ENCODE peak calls at places on chromosomes 6 and 20, in nine cellular contexts. A is activated CD8-positive, alpha-beta memory T cell treated with anti-CD3 and anti-CD28 coated beads, Interleukin-2, amount 10 ng/mL, durations not matched to agents 7 days and 5 days; U is activated CD8-positive, alpha-beta T cell treated with anti-CD3 and anti-CD28 coated beads for 36 hours; H is left cardiac atrium; S is CD8-positive, alpha-beta T cell; O is upper lobe of left lung; D is psoas muscle; G is activated T-cell treated with anti-CD3 and anti-CD28 coated beads, Interleukin-2, amount 50 U/mL, for 4 hours; I is left lung. B is an unnamed sample.

GRCh38 chr6:21800330-21800729 is 206.8 kb downstream of the SOX4 start:
- ATAC-seq in A (no peak), U (no peak), H (no peak), S (no peak), O (no peak), D (no peak), G (no peak), I (no peak), B (no peak)

GRCh38 chr6:167350322-167350721 is 25.4 kb downstream of the TTLL2 start:
- ATAC-seq in A (no peak), U (no peak), H (peak), S (no peak), O (no peak), D (no peak), G (no peak), I (peak), B (no peak)

GRCh38 chr6:107064579-107065065 is 36.6 kb downstream of the MTRES1 start:
- ATAC-seq in A (peak), U (peak), H (peak), S (no peak), O (no peak), D (no peak), G (peak), I (peak), B (peak)

GRCh38 chr20:3933126-3933684 is 44.0 kb downstream of the PANK2 start:
- ATAC-seq in A (peak), U (no peak), H (no peak), S (no peak), O (no peak), D (no peak), G (peak), I (peak), B (no peak)

GRCh38 chr6:104930939-104931338 is 26.0 kb upstream of the LIN28B start:
- ATAC-seq in A (no peak), U (no peak), H (no peak), S (no peak), O (no peak), D (no peak), G (no peak), I (no peak), B (no peak)

GRCh38 chr6:17884501-17885039 is 102.9 kb downstream of the KIF13A start:
- ATAC-seq in A (peak), U (peak), H (peak), S (no peak), O (no peak), D (no peak), G (peak), I (peak), B (peak)

GRCh38 chr6:26354162-26354561 is 10.8 kb upstream of the BTN3A2 start:
- ATAC-seq in A (no peak), U (no peak), H (no peak), S (no peak), O (no peak), D (no peak), G (no peak), I (no peak), B (no peak)

GRCh38 chr6:90375681-90376439 is 79.2 kb upstream of the BACH2 start:
- ATAC-seq in A (no peak), U (no peak), H (peak), S (peak), O (peak), D (no peak), G (no peak), I (peak), B (no peak)

GRCh38 chr6:37867756-37868446 is 48.4 kb downstream of the ZFAND3 start:
- ATAC-seq in A (no peak), U (no peak), H (peak), S (no peak), O (no peak), D (no peak), G (no peak), I (peak), B (peak)

GRCh38 chr6:120774275-120774674 is 560.0 kb downstream of the TBC1D32 start:
- ATAC-seq in A (no peak), U (no peak), H (no peak), S (no peak), O (no peak), D (no peak), G (no peak), I (no peak), B (no peak)

GRCh38 chr6:98971303-98971702 is 23.6 kb upstream of the FBXL4 start:
- ATAC-seq in A (no peak), U (no peak), H (no peak), S (no peak), O (no peak), D (no peak), G (no peak), I (no peak), B (no peak)

GRCh38 chr6:89976141-89977020 is 82.1 kb downstream of the GJA10 start:
- ATAC-seq in A (no peak), U (peak), H (no peak), S (no peak), O (no peak), D (no peak), G (peak), I (no peak), B (no peak)

GRCh38 chr6:112007254-112007653 is 46.6 kb upstream of the CCN6 start:
- ATAC-seq in A (no peak), U (no peak), H (peak), S (no peak), O (no peak), D (no peak), G (no peak), I (no peak), B (no peak)

GRCh38 chr20:33709398-33709797 is 10.7 kb downstream of the PXMP4 start:
- ATAC-seq in A (peak), U (peak), H (peak), S (no peak), O (peak), D (no peak), G (peak), I (peak), B (peak)

GRCh38 chr6:47034919-47035318 is 7.2 kb downstream of the ADGRF1 start:
- ATAC-seq in A (no peak), U (no peak), H (peak), S (no peak), O (no peak), D (peak), G (no peak), I (peak), B (no peak)

GRCh38 chr6:168480481-168480880 is 39.5 kb downstream of the SMOC2 start:
- ATAC-seq in A (no peak), U (no peak), H (no peak), S (no peak), O (no peak), D (no peak), G (no peak), I (no peak), B (no peak)

GRCh38 chr6:132068766-132069165 is 117.6 kb upstream of the CCN2 start:
- ATAC-seq in A (no peak), U (no peak), H (no peak), S (no peak), O (no peak), D (no peak), G (no peak), I (no peak), B (no peak)

GRCh38 chr6:50259903-50260302 is 210.2 kb upstream of the DEFB112 start:
- ATAC-seq in A (no peak), U (no peak), H (no peak), S (no peak), O (peak), D (no peak), G (no peak), I (no peak), B (no peak)

GRCh38 chr20:6848041-6848440 is 80.6 kb downstream of the BMP2 start:
- ATAC-seq in A (no peak), U (no peak), H (no peak), S (no peak), O (no peak), D (no peak), G (no peak), I (no peak), B (no peak)

GRCh38 chr6:31877651-31878161 is 1.1 kb downstream of the SLC44A4 start:
- ATAC-seq in A (no peak), U (no peak), H (no peak), S (no peak), O (peak), D (no peak), G (no peak), I (peak), B (no peak)

GRCh38 chr6:7633361-7633760 is 43.4 kb downstream of the SNRNP48 start:
- ATAC-seq in A (no peak), U (no peak), H (no peak), S (no peak), O (no peak), D (no peak), G (no peak), I (no peak), B (no peak)

GRCh38 chr6:17998003-17998402 is 10.6 kb upstream of the KIF13A start:
- ATAC-seq in A (no peak), U (no peak), H (no peak), S (no peak), O (no peak), D (no peak), G (no peak), I (no peak), B (no peak)

GRCh38 chr6:11770546-11771466 is 7.8 kb downstream of the ADTRP start:
- ATAC-seq in A (no peak), U (no peak), H (peak), S (no peak), O (peak), D (peak), G (no peak), I (peak), B (no peak)

GRCh38 chr20:53253668-53254067 is 281.5 kb downstream of the TSHZ2 start:
- ATAC-seq in A (no peak), U (no peak), H (no peak), S (no peak), O (no peak), D (no peak), G (no peak), I (no peak), B (no peak)